ENCODE peak calls at places on chromosomes 12 and 14, in ten cellular contexts. Q, A, D, L, M, J, E, G, W and U are unnamed samples.

GRCh38 chr14:96103560-96104460 is 64.6 kb downstream of the C14orf132 start:
- DNase-seq in L (no peak), M (no peak), A (no peak), Q (no peak), W (no peak), D (no peak), J (no peak), E (peak; percentile 59), G (no peak), U (no peak)

GRCh38 chr14:94884616-94885230 is 114.8 kb upstream of the GSC start:
- DNase-seq in M (no peak), G (no peak), E (no peak), A (no peak), D (no peak), Q (no peak), L (no peak), J (no peak), W (no peak), U (no peak)

GRCh38 chr12:52971701-52972329 is 22.9 kb downstream of the KRT18 start:
- DNase-seq in L (peak; percentile 88), J (no peak), G (no peak), E (no peak), A (no peak), M (no peak), Q (no peak), W (no peak), D (peak; percentile 57), U (peak; percentile 73)

GRCh38 chr12:59459966-59460365 is 135.9 kb upstream of the SLC16A7 start:
- DNase-seq in M (no peak), W (no peak), D (no peak), G (peak; percentile 77), L (peak; percentile 53), J (no peak), E (no peak), Q (no peak), A (no peak), U (peak; percentile 78)

GRCh38 chr14:91354221-91354916 is 63.3 kb downstream of the CCDC88C start:
- DNase-seq in D (no peak), G (no peak), Q (no peak), W (no peak), L (no peak), M (no peak), E (no peak), A (no peak), J (no peak), U (peak; percentile 91)

GRCh38 chr14:22556990-22557623 is 31.9 kb downstream of the DAD1 start:
- DNase-seq in A (peak; percentile 93), J (peak; percentile 92), W (peak; percentile 95), E (peak; percentile 94), D (peak; percentile 92), Q (peak; percentile 89), M (peak; percentile 82), L (peak; percentile 81), G (no peak), U (peak; percentile 75)

GRCh38 chr12:51721281-51721940 is 127.1 kb downstream of the FIGNL2 start:
- DNase-seq in G (no peak), A (peak; percentile 6), W (peak; percentile 74), E (peak; percentile 87), Q (peak; percentile 67), J (peak; percentile 48), L (peak; percentile 18), D (no peak), M (peak; percentile 31), U (peak; percentile 34)

GRCh38 chr12:107318804-107319535 is 225.6 kb upstream of the CRY1 start:
- DNase-seq in M (no peak), Q (peak; percentile 30), A (peak; percentile 59), J (peak; percentile 69), G (no peak), W (peak; percentile 50), E (peak; percentile 65), D (no peak), L (peak; percentile 79), U (peak; percentile 63)

GRCh38 chr12:48980389-48980952 is 2.3 kb downstream of the WNT1 start:
- DNase-seq in W (peak; percentile 53), G (no peak), D (peak; percentile 64), L (no peak), M (no peak), J (peak; percentile 74), Q (peak; percentile 31), A (peak; percentile 59), E (peak; percentile 62), U (no peak)

GRCh38 chr12:48978741-48979601 is 849 bp downstream of the WNT1 start:
- DNase-seq in W (peak; percentile 59), L (no peak), E (no peak), J (no peak), Q (no peak), M (no peak), A (no peak), G (no peak), D (no peak), U (no peak)

GRCh38 chr12:48978291-48978740 is at the start of gene WNT1:
- DNase-seq in M (no peak), W (no peak), A (no peak), D (no peak), J (peak; percentile 86), E (peak; percentile 68), L (no peak), Q (peak; percentile 24), G (no peak), U (no peak)

GRCh38 chr12:48979602-48980388 is 1.7 kb downstream of the WNT1 start:
- DNase-seq in G (no peak), L (no peak), E (no peak), Q (no peak), A (peak; percentile 41), M (no peak), D (no peak), W (peak; percentile 76), J (peak; percentile 70), U (no peak)

GRCh38 chr12:48977290-48978281 is 536 bp upstream of the WNT1 start:
- DNase-seq in A (peak; percentile 77), G (no peak), W (peak; percentile 90), Q (peak; percentile 83), J (no peak), M (no peak), L (peak; percentile 38), E (peak; percentile 91), D (peak; percentile 73), U (no peak)
- H3K4me3 ChIP-seq in A (no peak overlapping the region), G (no peak overlapping the region), W (peak overlapping the region; percentile 26), Q (no peak overlapping the region), J (peak overlapping the region; percentile 39), M (peak overlapping the region; percentile 40), L (no peak overlapping the region), E (peak overlapping the region; percentile 32), D (peak overlapping the region; percentile 27), U (no peak overlapping the region)

DNA sequence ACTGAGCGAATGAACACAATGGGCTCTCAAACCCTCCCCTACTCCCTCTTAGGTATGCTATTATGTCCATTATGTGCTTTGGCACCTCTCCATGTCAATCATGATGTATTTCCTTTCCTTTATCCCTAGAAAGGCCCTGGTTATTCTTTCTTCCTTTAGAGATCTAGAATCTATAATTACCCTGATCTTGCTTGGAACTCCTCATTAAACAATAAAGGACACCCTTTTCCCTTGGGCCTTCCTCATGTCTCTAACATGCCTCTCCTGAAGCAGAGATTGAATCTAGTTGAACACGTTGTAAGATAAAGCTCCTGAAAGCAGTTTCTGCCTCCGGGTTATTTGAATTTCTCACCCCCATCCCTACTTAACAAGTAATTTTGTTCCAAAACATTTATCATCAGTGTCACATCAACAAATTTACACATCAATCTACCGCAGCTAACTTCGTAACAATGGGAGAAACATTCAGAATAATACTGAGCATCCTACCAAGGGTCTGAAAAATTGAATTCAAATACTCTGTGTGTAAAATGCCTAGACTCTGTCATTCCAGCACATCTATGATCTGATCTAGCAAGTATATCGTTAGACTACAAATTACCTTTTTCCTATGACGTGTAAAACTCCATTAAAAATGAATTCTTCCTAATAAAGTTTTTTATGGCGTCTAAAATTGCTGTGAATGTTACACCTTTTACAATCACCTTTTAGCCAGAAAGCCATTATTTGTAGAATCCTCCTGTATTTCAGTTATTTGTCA is 5.4 kb downstream of the USP44 start:
- DNase-seq in E (peak; percentile 18), W (no peak), Q (no peak), G (no peak), D (no peak), A (no peak), J (no peak), L (no peak), M (no peak), U (no peak)
- H3K4me3 ChIP-seq in E (no peak overlapping the region), W (no peak overlapping the region), Q (no peak overlapping the region), G (no peak overlapping the region), D (no peak overlapping the region), A (no peak overlapping the region), J (no peak overlapping the region), L (no peak overlapping the region), M (no peak overlapping the region), U (no peak overlapping the region)

DNA sequence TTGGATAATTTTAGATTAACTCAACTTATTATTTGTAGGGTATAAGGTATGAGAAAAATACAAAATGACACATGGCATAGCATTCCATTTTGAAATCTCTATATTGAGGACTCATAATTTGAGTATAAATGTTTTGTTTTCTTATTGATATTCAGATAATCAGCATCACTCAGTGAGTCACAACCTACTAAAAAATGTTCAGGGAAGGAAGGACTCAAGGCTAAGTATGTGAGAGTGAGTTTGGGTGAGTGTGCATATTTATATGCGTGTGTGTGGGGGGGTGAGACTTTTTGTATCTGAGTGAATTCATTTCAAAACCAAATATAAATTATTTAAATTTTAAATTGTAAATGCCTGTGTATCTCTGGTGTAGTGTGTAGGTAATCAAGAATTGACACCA is 87.8 kb upstream of the PRKD1 start:
- DNase-seq in M (no peak), J (no peak), A (no peak), D (no peak), E (no peak), Q (no peak), W (no peak), G (no peak), L (peak; percentile 24), U (no peak)
- H3K4me3 ChIP-seq in M (no peak overlapping the region), J (no peak overlapping the region), A (no peak overlapping the region), D (no peak overlapping the region), E (no peak overlapping the region), Q (no peak overlapping the region), W (no peak overlapping the region), G (no peak overlapping the region), L (no peak overlapping the region), U (no peak overlapping the region)

DNA sequence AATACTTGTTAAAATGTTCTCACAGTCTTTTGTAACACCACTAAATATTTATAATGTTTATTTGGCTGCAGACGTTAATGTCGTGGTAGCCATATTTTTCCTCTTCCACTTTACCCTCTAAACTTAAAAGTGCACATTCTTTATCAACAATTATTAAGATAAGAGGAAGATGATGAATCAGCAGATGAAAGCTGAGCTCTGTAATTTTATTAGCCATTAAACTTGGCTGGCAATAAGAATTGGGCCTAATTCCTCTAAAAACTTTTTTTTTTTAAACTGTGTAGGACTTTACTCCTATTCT is 447.5 kb downstream of the AEBP2 start:
- DNase-seq in A (no peak), E (no peak), D (no peak), J (no peak), W (no peak), M (no peak), L (peak; percentile 15), G (no peak), Q (no peak), U (peak; percentile 40)
- H3K4me3 ChIP-seq in A (no peak overlapping the region), E (no peak overlapping the region), D (no peak overlapping the region), J (no peak overlapping the region), W (no peak overlapping the region), M (no peak overlapping the region), L (no peak overlapping the region), G (no peak overlapping the region), Q (no peak overlapping the region), U (no peak overlapping the region)